ENCODE peak calls at places on chromosomes 2 and 18, in six cellular contexts. One of them, this sample, is unnamed.

GRCh38 chr18:50179465-50179864 is 15.5 kb downstream of the MYO5B start:
- DNase-seq in kidney glomerular epithelial cell: no peak
- DNase-seq in stimulated activated CD4-positive, alpha-beta T cell treated with anti-CD3 and anti-CD28 coated beads, Interleukin-15, amount 100 ng/mL, for 48 hours: no peak
- DNase-seq in SK-N-SH: no peak
- DNase-seq in endothelial cell: no peak
- DNase-seq in stromal cell of bone marrow: no peak
- DNase-seq in this sample: no peak

GRCh38 chr2:159921752-159922404 is 123.9 kb upstream of the CD302 start:
- DNase-seq in SK-N-SH: peak
- DNase-seq in endothelial cell: peak
- DNase-seq in stimulated activated CD4-positive, alpha-beta T cell treated with anti-CD3 and anti-CD28 coated beads, Interleukin-15, amount 100 ng/mL, for 48 hours: peak
- DNase-seq in stromal cell of bone marrow: no peak
- DNase-seq in kidney glomerular epithelial cell: peak
- DNase-seq in this sample: peak

GRCh38 chr2:5394223-5394622 is 298.0 kb upstream of the SOX11 start:
- DNase-seq in kidney glomerular epithelial cell: no peak
- DNase-seq in stromal cell of bone marrow: no peak
- DNase-seq in endothelial cell: no peak
- DNase-seq in SK-N-SH: no peak
- DNase-seq in stimulated activated CD4-positive, alpha-beta T cell treated with anti-CD3 and anti-CD28 coated beads, Interleukin-15, amount 100 ng/mL, for 48 hours: no peak
- DNase-seq in this sample: no peak

GRCh38 chr18:78611201-78611800 is 368.3 kb upstream of the SALL3 start:
- DNase-seq in endothelial cell: no peak
- DNase-seq in stimulated activated CD4-positive, alpha-beta T cell treated with anti-CD3 and anti-CD28 coated beads, Interleukin-15, amount 100 ng/mL, for 48 hours: no peak
- DNase-seq in kidney glomerular epithelial cell: no peak
- DNase-seq in stromal cell of bone marrow: no peak
- DNase-seq in SK-N-SH: no peak
- DNase-seq in this sample: no peak

GRCh38 chr18:55588876-55589595 is 1.0 kb upstream of the TCF4 start:
- DNase-seq in SK-N-SH: peak
- DNase-seq in endothelial cell: no peak
- DNase-seq in kidney glomerular epithelial cell: peak
- DNase-seq in stimulated activated CD4-positive, alpha-beta T cell treated with anti-CD3 and anti-CD28 coated beads, Interleukin-15, amount 100 ng/mL, for 48 hours: no peak
- DNase-seq in stromal cell of bone marrow: no peak
- DNase-seq in this sample: no peak

GRCh38 chr2:207993141-207993763 is 32.1 kb downstream of the PLEKHM3 start:
- DNase-seq in stromal cell of bone marrow: peak
- DNase-seq in SK-N-SH: no peak
- DNase-seq in endothelial cell: no peak
- DNase-seq in kidney glomerular epithelial cell: peak
- DNase-seq in stimulated activated CD4-positive, alpha-beta T cell treated with anti-CD3 and anti-CD28 coated beads, Interleukin-15, amount 100 ng/mL, for 48 hours: no peak
- DNase-seq in this sample: no peak

GRCh38 chr18:52348209-52348608 is 8.2 kb downstream of the DCC start:
- DNase-seq in stromal cell of bone marrow: no peak
- DNase-seq in kidney glomerular epithelial cell: no peak
- DNase-seq in SK-N-SH: no peak
- DNase-seq in stimulated activated CD4-positive, alpha-beta T cell treated with anti-CD3 and anti-CD28 coated beads, Interleukin-15, amount 100 ng/mL, for 48 hours: no peak
- DNase-seq in endothelial cell: no peak
- DNase-seq in this sample: no peak

GRCh38 chr18:524496-524895 is 24.0 kb upstream of the COLEC12 start:
- DNase-seq in SK-N-SH: no peak
- DNase-seq in endothelial cell: no peak
- DNase-seq in stimulated activated CD4-positive, alpha-beta T cell treated with anti-CD3 and anti-CD28 coated beads, Interleukin-15, amount 100 ng/mL, for 48 hours: no peak
- DNase-seq in stromal cell of bone marrow: peak
- DNase-seq in kidney glomerular epithelial cell: peak
- DNase-seq in this sample: no peak

GRCh38 chr2:70748002-70748779 is 19.8 kb downstream of the ADD2 start:
- DNase-seq in endothelial cell: no peak
- DNase-seq in SK-N-SH: no peak
- DNase-seq in kidney glomerular epithelial cell: no peak
- DNase-seq in stimulated activated CD4-positive, alpha-beta T cell treated with anti-CD3 and anti-CD28 coated beads, Interleukin-15, amount 100 ng/mL, for 48 hours: no peak
- DNase-seq in stromal cell of bone marrow: no peak
- DNase-seq in this sample: no peak

GRCh38 chr2:70984576-70985282 is 6.3 kb downstream of the ANKRD53 start:
- DNase-seq in stimulated activated CD4-positive, alpha-beta T cell treated with anti-CD3 and anti-CD28 coated beads, Interleukin-15, amount 100 ng/mL, for 48 hours: peak
- DNase-seq in kidney glomerular epithelial cell: no peak
- DNase-seq in stromal cell of bone marrow: no peak
- DNase-seq in SK-N-SH: peak
- DNase-seq in endothelial cell: peak
- DNase-seq in this sample: peak

GRCh38 chr18:36355511-36355910 is 58.0 kb downstream of the FHOD3 start:
- DNase-seq in stromal cell of bone marrow: no peak
- DNase-seq in kidney glomerular epithelial cell: no peak
- DNase-seq in endothelial cell: no peak
- DNase-seq in SK-N-SH: no peak
- DNase-seq in stimulated activated CD4-positive, alpha-beta T cell treated with anti-CD3 and anti-CD28 coated beads, Interleukin-15, amount 100 ng/mL, for 48 hours: no peak
- DNase-seq in this sample: no peak

GRCh38 chr2:175698076-175698475 is 304.0 kb downstream of the LNPK start:
- DNase-seq in stimulated activated CD4-positive, alpha-beta T cell treated with anti-CD3 and anti-CD28 coated beads, Interleukin-15, amount 100 ng/mL, for 48 hours: no peak
- DNase-seq in endothelial cell: no peak
- DNase-seq in kidney glomerular epithelial cell: no peak
- DNase-seq in stromal cell of bone marrow: no peak
- DNase-seq in SK-N-SH: no peak
- DNase-seq in this sample: no peak

GRCh38 chr2:131115752-131116151 is 10.6 kb downstream of the PLEKHB2 start:
- DNase-seq in endothelial cell: no peak
- DNase-seq in kidney glomerular epithelial cell: no peak
- DNase-seq in SK-N-SH: no peak
- DNase-seq in stimulated activated CD4-positive, alpha-beta T cell treated with anti-CD3 and anti-CD28 coated beads, Interleukin-15, amount 100 ng/mL, for 48 hours: no peak
- DNase-seq in stromal cell of bone marrow: no peak
- DNase-seq in this sample: no peak

GRCh38 chr2:53202063-53202462 is 565.5 kb upstream of the CHAC2 start:
- DNase-seq in stromal cell of bone marrow: peak
- DNase-seq in endothelial cell: no peak
- DNase-seq in SK-N-SH: no peak
- DNase-seq in stimulated activated CD4-positive, alpha-beta T cell treated with anti-CD3 and anti-CD28 coated beads, Interleukin-15, amount 100 ng/mL, for 48 hours: no peak
- DNase-seq in kidney glomerular epithelial cell: peak
- DNase-seq in this sample: no peak

GRCh38 chr2:8571792-8572499 is 109.9 kb upstream of the ID2 start:
- DNase-seq in endothelial cell: no peak
- DNase-seq in SK-N-SH: no peak
- DNase-seq in stimulated activated CD4-positive, alpha-beta T cell treated with anti-CD3 and anti-CD28 coated beads, Interleukin-15, amount 100 ng/mL, for 48 hours: no peak
- DNase-seq in stromal cell of bone marrow: no peak
- DNase-seq in kidney glomerular epithelial cell: no peak
- DNase-seq in this sample: no peak

GRCh38 chr2:3340144-3340543 is 37.5 kb downstream of the EIPR1 start:
- DNase-seq in stromal cell of bone marrow: no peak
- DNase-seq in stimulated activated CD4-positive, alpha-beta T cell treated with anti-CD3 and anti-CD28 coated beads, Interleukin-15, amount 100 ng/mL, for 48 hours: no peak
- DNase-seq in endothelial cell: no peak
- DNase-seq in kidney glomerular epithelial cell: no peak
- DNase-seq in SK-N-SH: no peak
- DNase-seq in this sample: no peak

GRCh38 chr2:240374085-240374907 is 61.2 kb upstream of the GPC1 start:
- DNase-seq in stimulated activated CD4-positive, alpha-beta T cell treated with anti-CD3 and anti-CD28 coated beads, Interleukin-15, amount 100 ng/mL, for 48 hours: no peak
- DNase-seq in endothelial cell: no peak
- DNase-seq in SK-N-SH: no peak
- DNase-seq in stromal cell of bone marrow: peak
- DNase-seq in kidney glomerular epithelial cell: peak
- DNase-seq in this sample: no peak

GRCh38 chr2:64852771-64853241 is 136.4 kb upstream of the SLC1A4 start:
- DNase-seq in SK-N-SH: no peak
- DNase-seq in kidney glomerular epithelial cell: no peak
- DNase-seq in stromal cell of bone marrow: no peak
- DNase-seq in endothelial cell: no peak
- DNase-seq in stimulated activated CD4-positive, alpha-beta T cell treated with anti-CD3 and anti-CD28 coated beads, Interleukin-15, amount 100 ng/mL, for 48 hours: no peak
- DNase-seq in this sample: no peak

GRCh38 chr2:46963961-46964673 is 48.5 kb upstream of the MCFD2 start:
- DNase-seq in SK-N-SH: no peak
- DNase-seq in stromal cell of bone marrow: no peak
- DNase-seq in kidney glomerular epithelial cell: no peak
- DNase-seq in endothelial cell: no peak
- DNase-seq in stimulated activated CD4-positive, alpha-beta T cell treated with anti-CD3 and anti-CD28 coated beads, Interleukin-15, amount 100 ng/mL, for 48 hours: no peak
- DNase-seq in this sample: no peak

This sample was measured in breast epithelium.